ENCODE peak calls at places on chromosomes 11 and 22, in eight cellular contexts. X is stomach; O is choroid plexus epithelial cell; D is heart left ventricle; E is RWPE1; K is CD4-positive, alpha-beta T cell; T is neural crest cell; I is AG10803. A is an unnamed sample.

GRCh38 chr22:48937032-48937639 is 890.5 kb downstream of the BRD1 start:
- DNase-seq in X (peak; percentile 15), O (no peak), D (no peak), E (no peak), K (no peak), T (no peak), I (no peak), A (no peak)

GRCh38 chr11:45917286-45917622 is 423 bp downstream of the PEX16 start:
- DNase-seq in X (no peak), O (no peak), D (no peak), E (no peak), K (no peak), T (no peak), I (no peak), A (no peak)

GRCh38 chr11:67649634-67650540 is 643 bp downstream of the ACY3 start:
- DNase-seq in X (no peak), O (no peak), D (no peak), E (no peak), K (no peak), T (no peak), I (no peak), A (no peak)

GRCh38 chr11:8810331-8811301 is 100.4 kb upstream of the AKIP1 start:
- DNase-seq in X (peak; percentile 84), O (peak; percentile 93), D (peak; percentile 86), E (peak; percentile 85), K (no peak), T (peak; percentile 65), I (peak; percentile 88), A (peak; percentile 79)

GRCh38 chr11:108960498-108960897 is 295.6 kb downstream of the DDX10 start:
- DNase-seq in X (no peak), O (no peak), D (no peak), E (no peak), K (no peak), T (no peak), I (no peak), A (no peak)

GRCh38 chr11:34192481-34193401 is 87.3 kb downstream of the NAT10 start:
- DNase-seq in X (peak; percentile 45), O (peak; percentile 89), D (peak; percentile 43), E (peak; percentile 92), K (no peak), T (no peak), I (peak; percentile 94), A (peak; percentile 60)

GRCh38 chr11:65526744-65527143 is 1.9 kb downstream of the SCYL1 start:
- DNase-seq in X (no peak), O (no peak), D (no peak), E (no peak), K (no peak), T (no peak), I (no peak), A (no peak)

GRCh38 chr11:13647391-13647790 is 21.1 kb upstream of the FAR1 start:
- DNase-seq in X (no peak), O (no peak), D (no peak), E (no peak), K (no peak), T (no peak), I (no peak), A (no peak)

DNA sequence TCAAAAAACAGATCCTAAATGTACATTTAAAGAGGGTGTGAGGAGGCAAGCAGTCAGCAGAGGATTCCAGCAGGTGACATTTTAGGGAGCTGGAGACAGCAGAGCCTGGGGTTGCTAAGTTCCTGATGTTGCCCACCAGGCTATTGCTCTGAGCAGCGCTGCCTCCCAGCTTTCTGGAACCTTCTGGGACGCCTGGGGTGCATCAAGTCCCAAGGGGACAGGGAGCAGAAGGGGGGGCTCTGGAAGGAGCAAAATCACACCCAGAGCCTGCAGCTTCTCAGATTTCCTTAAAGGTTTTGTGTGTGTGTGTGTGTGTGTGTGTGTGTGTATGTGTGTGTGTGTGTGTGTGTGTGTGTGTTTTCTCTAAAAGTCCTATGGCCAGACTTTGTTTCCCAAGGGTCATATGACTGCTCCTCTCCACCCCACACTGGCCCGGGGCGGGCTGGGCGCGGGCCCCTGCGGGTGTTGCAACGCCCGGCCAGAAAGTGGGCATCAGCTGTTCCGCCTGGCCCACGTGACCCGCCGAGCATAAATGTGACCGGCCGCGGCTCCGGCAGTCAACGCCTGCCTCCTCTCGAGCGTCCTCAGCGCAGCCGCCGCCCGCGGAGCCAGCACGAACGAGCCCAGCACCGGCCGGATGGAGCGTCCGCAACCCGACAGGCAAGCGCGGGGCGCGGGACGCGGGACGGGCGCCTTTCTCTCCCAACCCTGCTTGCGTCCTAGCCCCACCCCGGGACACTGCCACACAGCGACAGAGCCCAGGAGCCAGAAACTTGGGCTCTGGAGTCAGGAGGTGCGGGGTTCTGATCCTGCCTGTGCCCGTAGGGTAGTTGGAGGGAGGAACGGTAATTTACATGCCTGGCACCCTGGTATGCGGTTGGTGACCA is at the start of gene HMOX1:
- DNase-seq in X (peak; percentile 91), O (peak; percentile 91), D (peak; percentile 91), E (peak; percentile 49), K (peak; percentile 12), T (peak; percentile 72), I (peak; percentile 94), A (peak; percentile 80)
- TF ChIP-seq CTCF in X (no peak), O (no peak), D (peak; percentile 12), E (no peak), K (no peak), T (no peak), I (no peak), A (no peak)

DNA sequence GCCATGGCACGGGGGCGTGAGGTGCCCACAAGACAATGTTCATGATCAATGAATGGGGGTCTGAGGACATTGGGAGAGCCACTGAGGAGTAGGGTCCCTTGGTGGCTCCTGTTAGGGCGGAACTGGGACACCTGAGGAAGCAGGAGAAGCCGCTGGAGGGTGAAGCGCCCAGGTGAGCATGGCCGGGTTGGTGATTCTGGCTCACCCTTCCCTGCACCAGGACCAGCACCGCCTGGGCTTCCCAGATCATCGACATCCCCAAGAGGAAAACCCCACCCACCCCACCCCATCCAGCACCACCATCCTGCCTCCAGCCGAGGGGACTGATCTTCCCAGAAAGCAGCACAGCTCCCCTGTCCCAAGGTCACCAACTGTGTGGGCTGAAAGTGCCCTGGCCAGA is 30.5 kb downstream of the SHANK2 start:
- DNase-seq in X (no peak), O (no peak), D (no peak), E (no peak), K (no peak), T (no peak), I (no peak), A (no peak)
- TF ChIP-seq CTCF in X (no peak), O (no peak), D (no peak), E (no peak), K (no peak), T (no peak), I (no peak), A (no peak)

GRCh38 chr22:17120281-17120680 is 879 bp downstream of the TMEM121B start:
- DNase-seq in X (peak; percentile 51), O (peak; percentile 50), D (peak; percentile 70), E (peak; percentile 8), K (peak; percentile 40), T (peak; percentile 59), I (peak; percentile 19), A (peak; percentile 64)

GRCh38 chr22:17117890-17118289 is 3.3 kb downstream of the TMEM121B start:
- DNase-seq in X (no peak), O (no peak), D (no peak), E (no peak), K (no peak), T (no peak), I (no peak), A (no peak)

GRCh38 chr22:17118342-17118741 is 2.8 kb downstream of the TMEM121B start:
- DNase-seq in X (no peak), O (no peak), D (no peak), E (no peak), K (no peak), T (no peak), I (no peak), A (no peak)

GRCh38 chr22:17120711-17121234 is 387 bp downstream of the TMEM121B start:
- DNase-seq in X (no peak), O (no peak), D (no peak), E (no peak), K (no peak), T (peak; percentile 14), I (no peak), A (peak; percentile 22)

GRCh38 chr22:17119481-17120202 is 1.5 kb downstream of the TMEM121B start:
- DNase-seq in X (no peak), O (peak; percentile 16), D (no peak), E (no peak), K (no peak), T (peak; percentile 34), I (no peak), A (peak; percentile 55)
- TF ChIP-seq CTCF in X (no peak), O (peak; percentile 40), D (peak; percentile 48), E (no peak), K (no peak), T (peak; percentile 50), I (peak; percentile 6), A (peak; percentile 42)

DNA sequence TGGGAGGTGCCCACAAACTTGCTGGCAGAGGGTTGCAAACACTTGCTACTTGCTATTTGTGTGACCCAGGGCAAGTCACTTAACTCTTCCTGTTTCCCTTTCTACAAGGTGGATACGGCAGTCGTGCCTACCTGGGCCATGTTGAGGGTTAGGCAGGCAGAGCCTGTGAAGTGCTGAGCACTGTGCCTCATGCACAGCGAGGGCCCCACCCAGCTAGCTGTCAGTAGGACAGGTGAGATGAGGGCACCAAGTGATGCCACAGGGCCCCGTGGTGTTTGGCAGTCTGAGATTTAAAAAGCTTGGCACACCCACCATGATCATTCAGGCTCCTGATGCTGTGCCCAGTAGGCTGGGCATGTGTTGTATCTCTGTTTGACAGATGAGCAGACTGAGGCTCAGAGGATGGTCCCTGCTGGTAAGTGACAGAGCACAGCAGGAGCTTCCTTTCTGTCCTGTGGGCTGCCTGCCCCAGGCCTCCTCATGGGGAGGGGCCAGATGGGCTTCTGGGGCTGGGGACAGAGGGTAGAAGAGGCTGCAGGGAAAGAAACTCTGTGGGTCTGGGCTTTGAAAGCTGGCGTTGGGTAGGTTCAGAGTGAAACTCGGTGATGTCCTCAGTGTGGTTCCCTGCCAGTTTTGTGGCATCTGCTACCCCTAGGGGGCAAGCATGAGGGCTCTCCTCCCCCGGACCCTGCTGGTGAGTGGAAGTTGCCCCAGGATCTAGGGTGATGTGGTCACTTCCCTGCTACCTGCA is 59.3 kb downstream of the TSPAN18 start:
- DNase-seq in X (no peak), O (no peak), D (no peak), E (no peak), K (no peak), T (no peak), I (no peak), A (peak; percentile 22)
- TF ChIP-seq CTCF in X (no peak), O (no peak), D (peak; percentile 12), E (no peak), K (no peak), T (peak; percentile 40), I (peak; percentile 17), A (no peak)